ENCODE peak calls at places on chromosomes 5 and 9, in ten cellular contexts. One of them, this sample, is unnamed.

GRCh38 chr9:107246259-107247254 is 36.5 kb upstream of the RAD23B start:
- DNase-seq in tibial artery: no peak
- DNase-seq in stimulated activated CD8-positive, alpha-beta memory T cell treated with anti-CD3 and anti-CD28 coated beads, Interleukin-15, amount 100 ng/mL, for 4 hours: peak
- DNase-seq in vagina: no peak
- DNase-seq in HL-60: no peak
- DNase-seq in mammary epithelial cell: no peak
- DNase-seq in adrenal gland: no peak
- DNase-seq in nucleus accumbens: no peak
- DNase-seq in midbrain: no peak
- DNase-seq in A673: no peak
- DNase-seq in this sample: no peak

GRCh38 chr9:135069556-135070197 is 17.8 kb upstream of the OLFM1 start:
- DNase-seq in tibial artery: peak
- DNase-seq in vagina: no peak
- DNase-seq in adrenal gland: no peak
- DNase-seq in A673: no peak
- DNase-seq in stimulated activated CD8-positive, alpha-beta memory T cell treated with anti-CD3 and anti-CD28 coated beads, Interleukin-15, amount 100 ng/mL, for 4 hours: no peak
- DNase-seq in midbrain: no peak
- DNase-seq in nucleus accumbens: no peak
- DNase-seq in HL-60: no peak
- DNase-seq in mammary epithelial cell: no peak
- DNase-seq in this sample: no peak

GRCh38 chr5:113510836-113511451 is 2.5 kb upstream of the YTHDC2 start:
- DNase-seq in stimulated activated CD8-positive, alpha-beta memory T cell treated with anti-CD3 and anti-CD28 coated beads, Interleukin-15, amount 100 ng/mL, for 4 hours: no peak
- DNase-seq in A673: no peak
- DNase-seq in HL-60: no peak
- DNase-seq in midbrain: no peak
- DNase-seq in nucleus accumbens: no peak
- DNase-seq in vagina: no peak
- DNase-seq in mammary epithelial cell: peak
- DNase-seq in tibial artery: no peak
- DNase-seq in adrenal gland: no peak
- DNase-seq in this sample: no peak

GRCh38 chr5:156367602-156368001 is 40.6 kb downstream of the SGCD start:
- DNase-seq in midbrain: no peak
- DNase-seq in tibial artery: peak
- DNase-seq in adrenal gland: peak
- DNase-seq in vagina: no peak
- DNase-seq in nucleus accumbens: no peak
- DNase-seq in mammary epithelial cell: no peak
- DNase-seq in HL-60: no peak
- DNase-seq in A673: no peak
- DNase-seq in stimulated activated CD8-positive, alpha-beta memory T cell treated with anti-CD3 and anti-CD28 coated beads, Interleukin-15, amount 100 ng/mL, for 4 hours: no peak
- DNase-seq in this sample: no peak

GRCh38 chr9:35756743-35757526 is 2.9 kb upstream of the MSMP start:
- DNase-seq in A673: peak
- DNase-seq in midbrain: peak
- DNase-seq in mammary epithelial cell: peak
- DNase-seq in tibial artery: peak
- DNase-seq in vagina: no peak
- DNase-seq in nucleus accumbens: peak
- DNase-seq in HL-60: peak
- DNase-seq in stimulated activated CD8-positive, alpha-beta memory T cell treated with anti-CD3 and anti-CD28 coated beads, Interleukin-15, amount 100 ng/mL, for 4 hours: peak
- DNase-seq in adrenal gland: peak
- DNase-seq in this sample: peak

GRCh38 chr9:34502471-34503335 is 20.1 kb downstream of the ENHO start:
- DNase-seq in vagina: no peak
- DNase-seq in A673: no peak
- DNase-seq in HL-60: no peak
- DNase-seq in tibial artery: no peak
- DNase-seq in nucleus accumbens: no peak
- DNase-seq in midbrain: peak
- DNase-seq in stimulated activated CD8-positive, alpha-beta memory T cell treated with anti-CD3 and anti-CD28 coated beads, Interleukin-15, amount 100 ng/mL, for 4 hours: no peak
- DNase-seq in mammary epithelial cell: no peak
- DNase-seq in adrenal gland: no peak
- DNase-seq in this sample: no peak

GRCh38 chr9:129413537-129414376 is 207.1 kb downstream of the C9orf50 start:
- DNase-seq in HL-60: peak
- DNase-seq in vagina: peak
- DNase-seq in nucleus accumbens: peak
- DNase-seq in adrenal gland: peak
- DNase-seq in mammary epithelial cell: peak
- DNase-seq in A673: peak
- DNase-seq in midbrain: peak
- DNase-seq in tibial artery: peak
- DNase-seq in stimulated activated CD8-positive, alpha-beta memory T cell treated with anti-CD3 and anti-CD28 coated beads, Interleukin-15, amount 100 ng/mL, for 4 hours: peak
- DNase-seq in this sample: peak

GRCh38 chr9:114156658-114157421 is 1.5 kb downstream of the COL27A1 start:
- DNase-seq in vagina: no peak
- DNase-seq in adrenal gland: peak
- DNase-seq in HL-60: no peak
- DNase-seq in midbrain: no peak
- DNase-seq in tibial artery: peak
- DNase-seq in stimulated activated CD8-positive, alpha-beta memory T cell treated with anti-CD3 and anti-CD28 coated beads, Interleukin-15, amount 100 ng/mL, for 4 hours: peak
- DNase-seq in nucleus accumbens: no peak
- DNase-seq in mammary epithelial cell: peak
- DNase-seq in A673: peak
- DNase-seq in this sample: peak

GRCh38 chr9:8660383-8660782 is 860.8 kb upstream of the DMAC1 start:
- DNase-seq in HL-60: peak
- DNase-seq in midbrain: no peak
- DNase-seq in tibial artery: peak
- DNase-seq in nucleus accumbens: no peak
- DNase-seq in A673: no peak
- DNase-seq in stimulated activated CD8-positive, alpha-beta memory T cell treated with anti-CD3 and anti-CD28 coated beads, Interleukin-15, amount 100 ng/mL, for 4 hours: no peak
- DNase-seq in vagina: no peak
- DNase-seq in adrenal gland: peak
- DNase-seq in mammary epithelial cell: no peak
- DNase-seq in this sample: peak

GRCh38 chr9:32618261-32618660 is 17.2 kb downstream of the TAF1L start:
- DNase-seq in stimulated activated CD8-positive, alpha-beta memory T cell treated with anti-CD3 and anti-CD28 coated beads, Interleukin-15, amount 100 ng/mL, for 4 hours: no peak
- DNase-seq in vagina: no peak
- DNase-seq in A673: peak
- DNase-seq in adrenal gland: no peak
- DNase-seq in midbrain: no peak
- DNase-seq in nucleus accumbens: no peak
- DNase-seq in tibial artery: no peak
- DNase-seq in mammary epithelial cell: no peak
- DNase-seq in HL-60: no peak
- DNase-seq in this sample: no peak

GRCh38 chr9:76018767-76019166 is 128.3 kb downstream of the PCSK5 start:
- DNase-seq in stimulated activated CD8-positive, alpha-beta memory T cell treated with anti-CD3 and anti-CD28 coated beads, Interleukin-15, amount 100 ng/mL, for 4 hours: no peak
- DNase-seq in vagina: no peak
- DNase-seq in nucleus accumbens: no peak
- DNase-seq in midbrain: no peak
- DNase-seq in adrenal gland: no peak
- DNase-seq in tibial artery: no peak
- DNase-seq in HL-60: no peak
- DNase-seq in A673: no peak
- DNase-seq in mammary epithelial cell: no peak
- DNase-seq in this sample: no peak

GRCh38 chr9:134291452-134291881 is 34.8 kb upstream of the RXRA start:
- DNase-seq in nucleus accumbens: no peak
- DNase-seq in HL-60: no peak
- DNase-seq in stimulated activated CD8-positive, alpha-beta memory T cell treated with anti-CD3 and anti-CD28 coated beads, Interleukin-15, amount 100 ng/mL, for 4 hours: no peak
- DNase-seq in mammary epithelial cell: no peak
- DNase-seq in vagina: no peak
- DNase-seq in A673: no peak
- DNase-seq in tibial artery: no peak
- DNase-seq in midbrain: no peak
- DNase-seq in adrenal gland: no peak
- DNase-seq in this sample: no peak

GRCh38 chr5:72324186-72324825 is 4.1 kb downstream of the PTCD2 start:
- DNase-seq in stimulated activated CD8-positive, alpha-beta memory T cell treated with anti-CD3 and anti-CD28 coated beads, Interleukin-15, amount 100 ng/mL, for 4 hours: no peak
- DNase-seq in A673: no peak
- DNase-seq in tibial artery: no peak
- DNase-seq in vagina: no peak
- DNase-seq in mammary epithelial cell: peak
- DNase-seq in midbrain: no peak
- DNase-seq in HL-60: no peak
- DNase-seq in nucleus accumbens: no peak
- DNase-seq in adrenal gland: no peak
- DNase-seq in this sample: no peak

GRCh38 chr5:131323378-131323777 is 59.5 kb downstream of the CDC42SE2 start:
- DNase-seq in HL-60: no peak
- DNase-seq in adrenal gland: no peak
- DNase-seq in A673: no peak
- DNase-seq in vagina: no peak
- DNase-seq in mammary epithelial cell: no peak
- DNase-seq in tibial artery: no peak
- DNase-seq in midbrain: no peak
- DNase-seq in nucleus accumbens: no peak
- DNase-seq in stimulated activated CD8-positive, alpha-beta memory T cell treated with anti-CD3 and anti-CD28 coated beads, Interleukin-15, amount 100 ng/mL, for 4 hours: no peak
- DNase-seq in this sample: no peak

GRCh38 chr5:34652916-34653315 is 3.2 kb upstream of the RAI14 start:
- DNase-seq in nucleus accumbens: no peak
- DNase-seq in mammary epithelial cell: no peak
- DNase-seq in adrenal gland: no peak
- DNase-seq in vagina: no peak
- DNase-seq in A673: no peak
- DNase-seq in stimulated activated CD8-positive, alpha-beta memory T cell treated with anti-CD3 and anti-CD28 coated beads, Interleukin-15, amount 100 ng/mL, for 4 hours: no peak
- DNase-seq in tibial artery: no peak
- DNase-seq in HL-60: no peak
- DNase-seq in midbrain: no peak
- DNase-seq in this sample: no peak

GRCh38 chr9:124284940-124285441 is 27.2 kb downstream of the NEK6 start:
- DNase-seq in nucleus accumbens: peak
- DNase-seq in adrenal gland: no peak
- DNase-seq in midbrain: peak
- DNase-seq in vagina: no peak
- DNase-seq in mammary epithelial cell: no peak
- DNase-seq in stimulated activated CD8-positive, alpha-beta memory T cell treated with anti-CD3 and anti-CD28 coated beads, Interleukin-15, amount 100 ng/mL, for 4 hours: no peak
- DNase-seq in HL-60: no peak
- DNase-seq in A673: no peak
- DNase-seq in tibial artery: peak
- DNase-seq in this sample: no peak

GRCh38 chr5:23446436-23446835 is 61.0 kb upstream of the PRDM9 start:
- DNase-seq in HL-60: no peak
- DNase-seq in adrenal gland: no peak
- DNase-seq in vagina: no peak
- DNase-seq in midbrain: no peak
- DNase-seq in stimulated activated CD8-positive, alpha-beta memory T cell treated with anti-CD3 and anti-CD28 coated beads, Interleukin-15, amount 100 ng/mL, for 4 hours: no peak
- DNase-seq in mammary epithelial cell: no peak
- DNase-seq in tibial artery: no peak
- DNase-seq in nucleus accumbens: no peak
- DNase-seq in A673: no peak
- DNase-seq in this sample: no peak

This sample was measured in mucosa of gallbladder.